ENCODE peak calls at places on chromosome 12, in five cellular contexts. One of them, this sample, is unnamed.

GRCh38 chr12:43964966-43965365 is 129.1 kb downstream of the TMEM117 start:
- DNase-seq in BE2C: no peak
- DNase-seq in OCI-LY7: no peak
- DNase-seq in esophagus squamous epithelium: no peak
- DNase-seq in adrenal gland: no peak
- DNase-seq in this sample: no peak

GRCh38 chr12:122656298-122656697 is 46.9 kb downstream of the HCAR2 start:
- DNase-seq in BE2C: no peak
- DNase-seq in OCI-LY7: no peak
- DNase-seq in esophagus squamous epithelium: no peak
- DNase-seq in adrenal gland: no peak
- DNase-seq in this sample: no peak

GRCh38 chr12:16526693-16527092 is 79.3 kb downstream of the LMO3 start:
- DNase-seq in BE2C: no peak
- DNase-seq in OCI-LY7: no peak
- DNase-seq in esophagus squamous epithelium: no peak
- DNase-seq in adrenal gland: peak; percentile 56
- DNase-seq in this sample: no peak

GRCh38 chr12:102430661-102431060 is 49.7 kb downstream of the IGF1 start:
- DNase-seq in BE2C: no peak
- DNase-seq in OCI-LY7: no peak
- DNase-seq in esophagus squamous epithelium: no peak
- DNase-seq in adrenal gland: no peak
- DNase-seq in this sample: no peak

GRCh38 chr12:128643106-128643651 is 180.6 kb downstream of the SLC15A4 start:
- DNase-seq in BE2C: no peak
- DNase-seq in OCI-LY7: no peak
- DNase-seq in esophagus squamous epithelium: no peak
- DNase-seq in adrenal gland: no peak
- DNase-seq in this sample: no peak

GRCh38 chr12:75694891-75695290 is 183.5 kb upstream of the KRR1 start:
- DNase-seq in BE2C: no peak
- DNase-seq in OCI-LY7: no peak
- DNase-seq in esophagus squamous epithelium: no peak
- DNase-seq in adrenal gland: no peak
- DNase-seq in this sample: no peak

GRCh38 chr12:29591140-29592020 is 93.9 kb upstream of the OVCH1 start:
- DNase-seq in BE2C: no peak
- DNase-seq in OCI-LY7: no peak
- DNase-seq in esophagus squamous epithelium: no peak
- DNase-seq in adrenal gland: no peak
- DNase-seq in this sample: no peak

GRCh38 chr12:47821346-47821706 is 1.6 kb upstream of the HDAC7 start:
- DNase-seq in BE2C: no peak
- DNase-seq in OCI-LY7: no peak
- DNase-seq in esophagus squamous epithelium: no peak
- DNase-seq in adrenal gland: no peak
- DNase-seq in this sample: no peak

GRCh38 chr12:101935769-101936741 is 58.7 kb downstream of the DRAM1 start:
- DNase-seq in BE2C: no peak
- DNase-seq in OCI-LY7: peak; percentile 81
- DNase-seq in esophagus squamous epithelium: no peak
- DNase-seq in adrenal gland: peak; percentile 19
- DNase-seq in this sample: peak; percentile 3

GRCh38 chr12:22974865-22975264 is 349.9 kb downstream of the ETNK1 start:
- DNase-seq in BE2C: no peak
- DNase-seq in OCI-LY7: no peak
- DNase-seq in esophagus squamous epithelium: no peak
- DNase-seq in adrenal gland: no peak
- DNase-seq in this sample: peak; percentile 14

GRCh38 chr12:6069452-6070093 is 54.9 kb downstream of the VWF start:
- DNase-seq in BE2C: no peak
- DNase-seq in OCI-LY7: no peak
- DNase-seq in esophagus squamous epithelium: no peak
- DNase-seq in adrenal gland: no peak
- DNase-seq in this sample: no peak

GRCh38 chr12:6167327-6168280 is 32.6 kb upstream of the CD9 start:
- DNase-seq in BE2C: no peak
- DNase-seq in OCI-LY7: no peak
- DNase-seq in esophagus squamous epithelium: no peak
- DNase-seq in adrenal gland: peak; percentile 89
- DNase-seq in this sample: peak; percentile 78

GRCh38 chr12:40075458-40075857 is 30.4 kb downstream of the SLC2A13 start:
- DNase-seq in BE2C: no peak
- DNase-seq in OCI-LY7: no peak
- DNase-seq in esophagus squamous epithelium: no peak
- DNase-seq in adrenal gland: no peak
- DNase-seq in this sample: no peak

GRCh38 chr12:112349440-112349839 is 32.8 kb downstream of the HECTD4 start:
- DNase-seq in BE2C: no peak
- DNase-seq in OCI-LY7: no peak
- DNase-seq in esophagus squamous epithelium: no peak
- DNase-seq in adrenal gland: no peak
- DNase-seq in this sample: peak; percentile 42

GRCh38 chr12:124498178-124498869 is 69.1 kb downstream of the NCOR2 start:
- DNase-seq in BE2C: no peak
- DNase-seq in OCI-LY7: no peak
- DNase-seq in esophagus squamous epithelium: no peak
- DNase-seq in adrenal gland: peak; percentile 35
- DNase-seq in this sample: no peak

GRCh38 chr12:70638639-70639349 is 1.6 kb upstream of the PTPRB start:
- DNase-seq in BE2C: no peak
- DNase-seq in OCI-LY7: no peak
- DNase-seq in esophagus squamous epithelium: no peak
- DNase-seq in adrenal gland: no peak
- DNase-seq in this sample: no peak

GRCh38 chr12:63400746-63401145 is 249.7 kb upstream of the AVPR1A start:
- DNase-seq in BE2C: peak; percentile 24
- DNase-seq in OCI-LY7: no peak
- DNase-seq in esophagus squamous epithelium: no peak
- DNase-seq in adrenal gland: no peak
- DNase-seq in this sample: no peak

GRCh38 chr12:108139454-108139853 is 10.4 kb downstream of the WSCD2 start:
- DNase-seq in BE2C: no peak
- DNase-seq in OCI-LY7: no peak
- DNase-seq in esophagus squamous epithelium: no peak
- DNase-seq in adrenal gland: no peak
- DNase-seq in this sample: no peak
- H3K36me3 ChIP-seq in BE2C: no peaks in the 10 kb centered on the region
- H3K36me3 ChIP-seq in OCI-LY7: no peaks in the 10 kb centered on the region
- H3K36me3 ChIP-seq in esophagus squamous epithelium: no peaks in the 10 kb centered on the region
- H3K36me3 ChIP-seq in adrenal gland: no peaks in the 10 kb centered on the region
- H3K36me3 ChIP-seq in this sample: no peaks in the 10 kb centered on the region

GRCh38 chr12:93595336-93595735 is 22.9 kb downstream of the SOCS2 start:
- DNase-seq in BE2C: no peak
- DNase-seq in OCI-LY7: no peak
- DNase-seq in esophagus squamous epithelium: no peak
- DNase-seq in adrenal gland: no peak
- DNase-seq in this sample: no peak
- H3K9me3 ChIP-seq in BE2C: no peaks in the 10 kb centered on the region
- H3K9me3 ChIP-seq in OCI-LY7: no peaks in the 10 kb centered on the region
- H3K9me3 ChIP-seq in esophagus squamous epithelium: no peaks in the 10 kb centered on the region
- H3K9me3 ChIP-seq in adrenal gland: no peaks in the 10 kb centered on the region
- H3K9me3 ChIP-seq in this sample: no peaks in the 10 kb centered on the region

GRCh38 chr12:13209279-13210021 is 12.9 kb downstream of the EMP1 start:
- DNase-seq in BE2C: no peak
- DNase-seq in OCI-LY7: no peak
- DNase-seq in esophagus squamous epithelium: no peak
- DNase-seq in adrenal gland: no peak
- DNase-seq in this sample: no peak

GRCh38 chr12:13211191-13211858 is 14.8 kb downstream of the EMP1 start:
- DNase-seq in BE2C: no peak
- DNase-seq in OCI-LY7: no peak
- DNase-seq in esophagus squamous epithelium: no peak
- DNase-seq in adrenal gland: no peak
- DNase-seq in this sample: no peak

GRCh38 chr12:13208533-13209278 is 12.2 kb downstream of the EMP1 start:
- DNase-seq in BE2C: no peak
- DNase-seq in OCI-LY7: no peak
- DNase-seq in esophagus squamous epithelium: no peak
- DNase-seq in adrenal gland: peak; percentile 24
- DNase-seq in this sample: peak; percentile 48

GRCh38 chr12:13210543-13211190 is 14.1 kb downstream of the EMP1 start:
- DNase-seq in BE2C: no peak
- DNase-seq in OCI-LY7: no peak
- DNase-seq in esophagus squamous epithelium: no peak
- DNase-seq in adrenal gland: no peak
- DNase-seq in this sample: no peak

DNA sequence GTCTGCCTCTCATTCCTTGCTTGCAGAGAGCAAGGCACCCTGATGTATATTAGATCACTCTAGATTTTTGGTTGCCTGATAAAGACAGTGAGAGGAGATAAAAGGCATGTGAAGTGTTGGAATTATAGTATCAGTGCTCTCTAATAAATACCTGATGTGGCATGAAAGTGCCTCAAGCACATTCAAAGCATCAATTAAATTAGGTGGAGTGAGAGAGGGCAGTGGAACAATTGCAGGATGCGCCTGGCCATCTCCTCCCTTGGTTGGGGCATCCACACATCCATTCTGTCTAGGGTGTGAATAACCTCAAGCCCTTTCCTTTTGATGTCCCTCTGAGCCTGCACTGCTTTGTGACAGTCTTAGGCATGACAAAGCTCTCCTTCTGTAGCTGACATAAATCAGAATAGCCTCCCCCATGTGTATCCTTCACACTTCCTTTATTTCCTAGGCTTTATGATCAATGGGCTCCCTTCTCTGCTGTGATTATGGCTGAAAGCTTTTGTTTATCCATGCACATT is 13.6 kb downstream of the EMP1 start:
- DNase-seq in BE2C: no peak
- DNase-seq in OCI-LY7: no peak
- DNase-seq in esophagus squamous epithelium: no peak
- DNase-seq in adrenal gland: no peak
- DNase-seq in this sample: no peak
- H3K36me3 ChIP-seq in BE2C: no peaks in the 10 kb centered on the region
- H3K36me3 ChIP-seq in OCI-LY7: no peaks in the 10 kb centered on the region
- H3K36me3 ChIP-seq in esophagus squamous epithelium: peaks cover 99% of the 10 kb centered on the region
- H3K36me3 ChIP-seq in adrenal gland: peaks cover 20% of the 10 kb centered on the region
- H3K36me3 ChIP-seq in this sample: no peaks in the 10 kb centered on the region

GRCh38 chr12:120652671-120653435 is 12.4 kb downstream of the CABP1 start:
- DNase-seq in BE2C: no peak
- DNase-seq in OCI-LY7: no peak
- DNase-seq in esophagus squamous epithelium: no peak
- DNase-seq in adrenal gland: no peak
- DNase-seq in this sample: no peak

GRCh38 chr12:120653611-120654010 is 13.2 kb downstream of the CABP1 start:
- DNase-seq in BE2C: no peak
- DNase-seq in OCI-LY7: no peak
- DNase-seq in esophagus squamous epithelium: no peak
- DNase-seq in adrenal gland: no peak
- DNase-seq in this sample: no peak

GRCh38 chr12:120649442-120650248 is 9.2 kb downstream of the CABP1 start:
- DNase-seq in BE2C: peak; percentile 71
- DNase-seq in OCI-LY7: no peak
- DNase-seq in esophagus squamous epithelium: no peak
- DNase-seq in adrenal gland: no peak
- DNase-seq in this sample: peak; percentile 63

GRCh38 chr12:120650249-120650690 is 9.8 kb downstream of the CABP1 start:
- DNase-seq in BE2C: no peak
- DNase-seq in OCI-LY7: no peak
- DNase-seq in esophagus squamous epithelium: no peak
- DNase-seq in adrenal gland: no peak
- DNase-seq in this sample: peak; percentile 14

GRCh38 chr12:120651821-120652220 is 11.4 kb downstream of the CABP1 start:
- DNase-seq in BE2C: no peak
- DNase-seq in OCI-LY7: no peak
- DNase-seq in esophagus squamous epithelium: no peak
- DNase-seq in adrenal gland: no peak
- DNase-seq in this sample: no peak
- H3K9me3 ChIP-seq in BE2C: no peaks in the 10 kb centered on the region
- H3K9me3 ChIP-seq in OCI-LY7: no peaks in the 10 kb centered on the region
- H3K9me3 ChIP-seq in esophagus squamous epithelium: no peaks in the 10 kb centered on the region
- H3K9me3 ChIP-seq in adrenal gland: no peaks in the 10 kb centered on the region
- H3K9me3 ChIP-seq in this sample: no peaks in the 10 kb centered on the region

GRCh38 chr12:53295891-53296219 is 513 bp downstream of the PFDN5 start:
- DNase-seq in BE2C: no peak
- DNase-seq in OCI-LY7: no peak
- DNase-seq in esophagus squamous epithelium: no peak
- DNase-seq in adrenal gland: no peak
- DNase-seq in this sample: no peak

GRCh38 chr12:53298154-53298553 is 1.3 kb upstream of the MYG1 start:
- DNase-seq in BE2C: no peak
- DNase-seq in OCI-LY7: no peak
- DNase-seq in esophagus squamous epithelium: no peak
- DNase-seq in adrenal gland: peak; percentile 24
- DNase-seq in this sample: no peak

GRCh38 chr12:53292441-53292840 is 2.9 kb upstream of the PFDN5 start:
- DNase-seq in BE2C: no peak
- DNase-seq in OCI-LY7: no peak
- DNase-seq in esophagus squamous epithelium: no peak
- DNase-seq in adrenal gland: no peak
- DNase-seq in this sample: peak; percentile 43

GRCh38 chr12:53299101-53299453 is 418 bp upstream of the MYG1 start:
- DNase-seq in BE2C: no peak
- DNase-seq in OCI-LY7: peak; percentile 24
- DNase-seq in esophagus squamous epithelium: no peak
- DNase-seq in adrenal gland: peak; percentile 66
- DNase-seq in this sample: no peak

GRCh38 chr12:53295070-53295890 is at the start of gene PFDN5:
- DNase-seq in BE2C: peak; percentile 91
- DNase-seq in OCI-LY7: peak; percentile 91
- DNase-seq in esophagus squamous epithelium: peak; percentile 54
- DNase-seq in adrenal gland: peak; percentile 92
- DNase-seq in this sample: peak; percentile 86
- H3K36me3 ChIP-seq in BE2C: peaks cover 43% of the 10 kb centered on the region
- H3K36me3 ChIP-seq in OCI-LY7: peaks cover 71% of the 10 kb centered on the region
- H3K36me3 ChIP-seq in esophagus squamous epithelium: peaks cover 65% of the 10 kb centered on the region
- H3K36me3 ChIP-seq in adrenal gland: peaks cover 14% of the 10 kb centered on the region
- H3K36me3 ChIP-seq in this sample: peaks cover 26% of the 10 kb centered on the region

GRCh38 chr12:26929590-26929989 is 8.2 kb downstream of the INTS13 start:
- DNase-seq in BE2C: no peak
- DNase-seq in OCI-LY7: no peak
- DNase-seq in esophagus squamous epithelium: no peak
- DNase-seq in adrenal gland: no peak
- DNase-seq in this sample: no peak
- H3K9me3 ChIP-seq in BE2C: no peaks in the 10 kb centered on the region
- H3K9me3 ChIP-seq in OCI-LY7: no peaks in the 10 kb centered on the region
- H3K9me3 ChIP-seq in esophagus squamous epithelium: no peaks in the 10 kb centered on the region
- H3K9me3 ChIP-seq in adrenal gland: no peaks in the 10 kb centered on the region
- H3K9me3 ChIP-seq in this sample: no peaks in the 10 kb centered on the region

DNA sequence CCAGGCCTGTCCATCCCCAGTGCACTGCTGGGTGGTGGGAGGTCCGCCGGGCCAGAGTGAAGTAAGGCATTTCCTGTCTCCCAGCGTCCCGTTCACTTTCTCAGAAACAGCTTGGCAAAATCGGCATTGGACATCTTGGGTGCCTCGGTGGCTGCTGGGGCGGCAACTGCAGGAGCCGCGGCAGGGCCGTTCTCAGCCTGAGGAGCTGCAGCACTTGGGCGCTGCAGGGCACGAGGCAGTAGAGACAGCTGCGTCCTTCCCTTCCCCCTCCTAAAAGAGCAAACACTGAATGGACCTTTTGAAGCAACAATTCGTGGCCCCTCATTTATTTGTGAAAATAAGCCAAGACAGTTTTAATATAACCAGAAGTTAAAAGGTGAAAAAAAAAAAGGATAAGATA is 8.3 kb downstream of the FICD start:
- DNase-seq in BE2C: no peak
- DNase-seq in OCI-LY7: no peak
- DNase-seq in esophagus squamous epithelium: no peak
- DNase-seq in adrenal gland: no peak
- DNase-seq in this sample: no peak
- H3K36me3 ChIP-seq in BE2C: peaks cover 90% of the 10 kb centered on the region
- H3K36me3 ChIP-seq in OCI-LY7: peaks cover 100% of the 10 kb centered on the region
- H3K36me3 ChIP-seq in esophagus squamous epithelium: peaks cover 100% of the 10 kb centered on the region
- H3K36me3 ChIP-seq in adrenal gland: peaks cover 85% of the 10 kb centered on the region
- H3K36me3 ChIP-seq in this sample: peaks cover 79% of the 10 kb centered on the region

This sample was measured in SJCRH30.